ENCODE peak calls at places on chromosomes 3 and 15, in five cellular contexts. W is NCI-H1048; Q is SJSA1; L is CD4-positive, alpha-beta T cell; S is type B pancreatic cell. I is an unnamed sample.

GRCh38 chr15:88954431-88955277 is 41.5 kb upstream of the MFGE8 start:
- DNase-seq in L (no peak), S (no peak), Q (no peak), W (no peak), I (no peak)

GRCh38 chr3:136135039-136135802 is 60.9 kb downstream of the MSL2 start:
- DNase-seq in Q (no peak), L (no peak), W (no peak), S (no peak), I (no peak)

GRCh38 chr3:177733936-177734335 is 536.7 kb upstream of the TBL1XR1 start:
- DNase-seq in W (no peak), S (no peak), Q (no peak), L (no peak), I (no peak)

GRCh38 chr3:123385981-123386380 is 62.9 kb downstream of the ADCY5 start:
- DNase-seq in W (no peak), S (no peak), L (no peak), Q (peak), I (no peak)

GRCh38 chr3:101721650-101721917 is 2.8 kb upstream of the CEP97 start:
- DNase-seq in S (no peak), L (no peak), Q (no peak), W (no peak), I (no peak)

GRCh38 chr3:132256984-132257383 is 60.2 kb upstream of the ACP3 start:
- DNase-seq in W (no peak), S (no peak), Q (no peak), L (no peak), I (no peak)

GRCh38 chr3:68648494-68648893 is 283.9 kb downstream of the TAFA4 start:
- DNase-seq in L (no peak), Q (no peak), S (no peak), W (no peak), I (no peak)

GRCh38 chr3:111621535-111621934 is 26.4 kb upstream of the ZBED2 start:
- DNase-seq in W (peak), S (no peak), L (no peak), Q (no peak), I (peak)

GRCh38 chr3:19151171-19151570 is 2.9 kb downstream of the KCNH8 start:
- DNase-seq in S (no peak), L (no peak), Q (no peak), W (no peak), I (no peak)

GRCh38 chr3:136042608-136043221 is 77.2 kb downstream of the PPP2R3A start:
- DNase-seq in W (no peak), Q (peak), L (no peak), S (no peak), I (no peak)

GRCh38 chr3:73279-73678 is 123.3 kb upstream of the CHL1 start:
- DNase-seq in Q (no peak), S (no peak), L (no peak), W (no peak), I (no peak)

GRCh38 chr3:111619833-111620232 is 24.7 kb upstream of the ZBED2 start:
- DNase-seq in Q (peak), W (no peak), S (no peak), L (no peak), I (no peak)

GRCh38 chr3:129020691-129021090 is 19.6 kb downstream of the EFCC1 start:
- DNase-seq in Q (no peak), L (no peak), S (no peak), W (no peak), I (no peak)

GRCh38 chr15:31347981-31348803 is 21.6 kb downstream of the KLF13 start:
- DNase-seq in Q (no peak), L (no peak), W (no peak), S (no peak), I (no peak)

GRCh38 chr15:48029656-48030055 is 91.1 kb upstream of the SLC24A5 start:
- DNase-seq in W (no peak), Q (no peak), L (no peak), S (no peak), I (no peak)

GRCh38 chr15:74265046-74265639 is 29.0 kb downstream of the CCDC33 start:
- DNase-seq in W (no peak), S (no peak), L (no peak), Q (peak), I (no peak)

GRCh38 chr3:71056327-71056726 is 527.2 kb downstream of the FOXP1 start:
- DNase-seq in L (no peak), Q (no peak), W (no peak), S (no peak), I (no peak)

GRCh38 chr3:182914341-182914740 is 66.0 kb downstream of the DCUN1D1 start:
- DNase-seq in S (no peak), Q (no peak), L (no peak), W (no peak), I (no peak)

GRCh38 chr3:17156864-17157263 is 272.1 kb downstream of the PLCL2 start:
- DNase-seq in L (no peak), Q (no peak), S (no peak), W (no peak), I (no peak)

GRCh38 chr3:135966349-135966695 is 794 bp downstream of the PPP2R3A start:
- DNase-seq in S (peak), Q (no peak), L (no peak), W (no peak), I (no peak)

GRCh38 chr3:67593761-67594234 is 60.6 kb downstream of the SUCLG2 start:
- DNase-seq in L (no peak), W (no peak), S (no peak), Q (no peak), I (no peak)

GRCh38 chr3:196537319-196537984 is 22.3 kb upstream of the SMCO1 start:
- DNase-seq in L (peak), S (no peak), Q (no peak), W (no peak), I (no peak)

GRCh38 chr3:65575376-65575840 is 463.3 kb downstream of the MAGI1 start:
- DNase-seq in W (no peak), S (no peak), Q (peak), L (no peak), I (no peak)

GRCh38 chr15:54528021-54528420 is 549.8 kb downstream of the UNC13C start:
- DNase-seq in Q (no peak), W (no peak), L (no peak), S (no peak), I (no peak)

I was measured in T-cell.